ENCODE peak calls at places on chromosomes 7 and 10, in four cellular contexts. D, L, G and F are unnamed samples.
A peak's percentile ranks its signal among the peaks of the same experiment; 100 is the strongest.

GRCh38 chr10:344582-345200 is 209.4 kb downstream of the ZMYND11 start:
- DNase-seq in D (no peak), L (no peak), G (no peak), F (no peak)

GRCh38 chr7:128755816-128756476 is 16.8 kb downstream of the CALU start:
- DNase-seq in D (peak; percentile 35), L (peak; percentile 93), G (peak; percentile 20), F (peak; percentile 64)

GRCh38 chr10:122463466-122464157 is 2.3 kb downstream of the HTRA1 start:
- DNase-seq in D (no peak), L (no peak), G (no peak), F (no peak)

GRCh38 chr10:43136995-43137700 is 1.1 kb upstream of the CSGALNACT2 start:
- DNase-seq in D (no peak), L (peak; percentile 28), G (no peak), F (no peak)

GRCh38 chr7:30308392-30308791 is 24.0 kb downstream of the ZNRF2 start:
- DNase-seq in D (no peak), L (no peak), G (no peak), F (no peak)

GRCh38 chr10:61907011-61907410 is 5.5 kb downstream of the ARID5B start:
- DNase-seq in D (no peak), L (no peak), G (no peak), F (no peak)

GRCh38 chr10:86824151-86824550 is 67.7 kb downstream of the BMPR1A start:
- DNase-seq in D (no peak), L (no peak), G (no peak), F (no peak)

GRCh38 chr7:152081088-152081487 is 55.6 kb downstream of the GALNT11 start:
- DNase-seq in D (no peak), L (no peak), G (no peak), F (no peak)

GRCh38 chr7:44057181-44057848 is 8.1 kb downstream of the PGAM2 start:
- DNase-seq in D (no peak), L (no peak), G (no peak), F (no peak)

GRCh38 chr10:48406204-48406603 is 99.7 kb downstream of the MAPK8 start:
- DNase-seq in D (no peak), L (no peak), G (no peak), F (no peak)

GRCh38 chr10:784377-784758 is 94.9 kb upstream of the DIP2C start:
- DNase-seq in D (peak; percentile 37), L (no peak), G (no peak), F (peak; percentile 23)

GRCh38 chr7:128390871-128391565 is 18.8 kb downstream of the IMPDH1 start:
- DNase-seq in D (no peak), L (no peak), G (no peak), F (no peak)

GRCh38 chr7:69947998-69948397 is 349.7 kb downstream of the AUTS2 start:
- DNase-seq in D (no peak), L (no peak), G (no peak), F (no peak)

GRCh38 chr7:148935451-148935850 is 51.4 kb upstream of the EZH2 start:
- DNase-seq in D (no peak), L (no peak), G (no peak), F (no peak)

GRCh38 chr7:45259966-45260646 is 102.5 kb downstream of the RAMP3 start:
- DNase-seq in D (peak; percentile 77), L (no peak), G (no peak), F (peak; percentile 54)

GRCh38 chr7:94301024-94301588 is 93.6 kb upstream of the COL1A2 start:
- DNase-seq in D (no peak), L (peak; percentile 95), G (peak; percentile 93), F (peak; percentile 67)

GRCh38 chr7:21753071-21753470 is 192.6 kb downstream of the CDCA7L start:
- DNase-seq in D (no peak), L (no peak), G (no peak), F (no peak)

GRCh38 chr7:85875398-85875797 is 688.5 kb upstream of the SEMA3D start:
- DNase-seq in D (no peak), L (no peak), G (no peak), F (no peak)

GRCh38 chr10:113093188-113094113 is 143.4 kb downstream of the TCF7L2 start:
- DNase-seq in D (no peak), L (no peak), G (no peak), F (no peak)

GRCh38 chr7:40008218-40008815 is 58.3 kb downstream of the CDK13 start:
- DNase-seq in D (no peak), L (peak; percentile 54), G (peak; percentile 62), F (no peak)

GRCh38 chr10:133473270-133473669 is 19.5 kb downstream of the SCART1 start:
- DNase-seq in D (no peak), L (no peak), G (no peak), F (no peak)

GRCh38 chr10:36341466-36341865 is 699.4 kb upstream of the FZD8 start:
- DNase-seq in D (no peak), L (no peak), G (no peak), F (no peak)

GRCh38 chr10:70956029-70956759 is 67.8 kb upstream of the PCBD1 start:
- DNase-seq in D (peak; percentile 78), L (no peak), G (no peak), F (peak; percentile 79)

GRCh38 chr10:16690417-16690816 is 126.8 kb downstream of the RSU1 start:
- DNase-seq in D (no peak), L (no peak), G (no peak), F (no peak)